ENCODE peak calls at places on chromosomes 2 and 18, in six cellular contexts. G is CD8-positive, alpha-beta memory T cell; J is GM06990; S is PC-9; I is fibroblast of lung; V is right cardiac atrium. E is an unnamed sample.

GRCh38 chr2:113178069-113178468 is 4.3 kb downstream of the PSD4 start:
- DNase-seq in G (no peak), J (no peak), S (no peak), I (no peak), V (no peak), E (no peak)

GRCh38 chr2:181904022-181904632 is 12.6 kb downstream of the ITPRID2 start:
- DNase-seq in G (no peak), J (peak; percentile 9), S (peak; percentile 15), I (peak; percentile 39), V (no peak), E (no peak)

GRCh38 chr2:120546077-120546864 is 189.4 kb upstream of the GLI2 start:
- DNase-seq in G (no peak), J (no peak), S (no peak), I (peak; percentile 98), V (peak; percentile 83), E (peak; percentile 64)

GRCh38 chr2:117786520-117786919 is 28.0 kb upstream of the DDX18 start:
- DNase-seq in G (no peak), J (no peak), S (no peak), I (no peak), V (no peak), E (no peak)

GRCh38 chr18:24014986-24015896 is 687 bp downstream of the TTC39C start:
- DNase-seq in G (peak; percentile 65), J (peak; percentile 63), S (peak; percentile 19), I (peak; percentile 66), V (peak; percentile 73), E (peak; percentile 80)

GRCh38 chr2:202104286-202104870 is 31.3 kb downstream of the KIAA2012 start:
- DNase-seq in G (no peak), J (peak; percentile 40), S (peak; percentile 39), I (peak; percentile 50), V (no peak), E (no peak)

GRCh38 chr18:67318651-67319050 is 197.9 kb downstream of the DSEL start:
- DNase-seq in G (no peak), J (no peak), S (no peak), I (peak; percentile 34), V (no peak), E (no peak)

GRCh38 chr2:226578373-226578772 is 221.2 kb downstream of the IRS1 start:
- DNase-seq in G (no peak), J (no peak), S (no peak), I (no peak), V (no peak), E (no peak)

GRCh38 chr2:36473230-36473629 is 117.7 kb downstream of the CRIM1 start:
- DNase-seq in G (no peak), J (no peak), S (no peak), I (no peak), V (no peak), E (no peak)

GRCh38 chr2:65339648-65340047 is 92.8 kb downstream of the SPRED2 start:
- DNase-seq in G (no peak), J (no peak), S (no peak), I (no peak), V (no peak), E (no peak)

GRCh38 chr2:38981061-38981669 is 91.5 kb downstream of the ARHGEF33 start:
- DNase-seq in G (no peak), J (no peak), S (no peak), I (no peak), V (no peak), E (no peak)

GRCh38 chr18:59419386-59419785 is 60.3 kb upstream of the LMAN1 start:
- DNase-seq in G (no peak), J (no peak), S (no peak), I (no peak), V (no peak), E (no peak)

GRCh38 chr2:127641846-127642510 is 4.0 kb upstream of the GPR17 start:
- DNase-seq in G (peak; percentile 65), J (no peak), S (no peak), I (no peak), V (peak; percentile 63), E (no peak)

GRCh38 chr2:124566518-124566970 is 541.5 kb downstream of the CNTNAP5 start:
- DNase-seq in G (no peak), J (no peak), S (no peak), I (no peak), V (no peak), E (no peak)

GRCh38 chr2:44769349-44770005 is 172.0 kb upstream of the SIX3 start:
- DNase-seq in G (no peak), J (no peak), S (no peak), I (no peak), V (no peak), E (no peak)

GRCh38 chr2:127857494-127857818 is 499 bp downstream of the POLR2D start:
- DNase-seq in G (no peak), J (no peak), S (peak; percentile 11), I (peak; percentile 13), V (no peak), E (no peak)

GRCh38 chr18:43115076-43116035 is at the start of gene RIT2:
- DNase-seq in G (no peak), J (no peak), S (no peak), I (peak; percentile 1), V (no peak), E (no peak)

GRCh38 chr2:34115076-34115475 is 516.0 kb upstream of the FAM98A start:
- DNase-seq in G (no peak), J (no peak), S (no peak), I (no peak), V (no peak), E (no peak)

GRCh38 chr2:206354129-206354528 is 79.7 kb downstream of the ZDBF2 start:
- DNase-seq in G (no peak), J (peak; percentile 48), S (no peak), I (no peak), V (no peak), E (no peak)

GRCh38 chr2:236342507-236342906 is 78.3 kb upstream of the ASB18 start:
- DNase-seq in G (no peak), J (no peak), S (no peak), I (no peak), V (no peak), E (no peak)

GRCh38 chr18:54217624-54218023 is 6.8 kb downstream of the MBD2 start:
- DNase-seq in G (no peak), J (no peak), S (no peak), I (no peak), V (no peak), E (no peak)

GRCh38 chr2:60556998-60557955 is 3.8 kb upstream of the BCL11A start:
- DNase-seq in G (no peak), J (no peak), S (no peak), I (no peak), V (no peak), E (no peak)
- H3K27me3 ChIP-seq in G (peaks cover 50% of the 10 kb centered on the region), J (no peaks in the 10 kb centered on the region), S (peaks cover 54% of the 10 kb centered on the region), I (peaks cover 22% of the 10 kb centered on the region), V (no peaks in the 10 kb centered on the region), E (peaks cover 78% of the 10 kb centered on the region)

DNA sequence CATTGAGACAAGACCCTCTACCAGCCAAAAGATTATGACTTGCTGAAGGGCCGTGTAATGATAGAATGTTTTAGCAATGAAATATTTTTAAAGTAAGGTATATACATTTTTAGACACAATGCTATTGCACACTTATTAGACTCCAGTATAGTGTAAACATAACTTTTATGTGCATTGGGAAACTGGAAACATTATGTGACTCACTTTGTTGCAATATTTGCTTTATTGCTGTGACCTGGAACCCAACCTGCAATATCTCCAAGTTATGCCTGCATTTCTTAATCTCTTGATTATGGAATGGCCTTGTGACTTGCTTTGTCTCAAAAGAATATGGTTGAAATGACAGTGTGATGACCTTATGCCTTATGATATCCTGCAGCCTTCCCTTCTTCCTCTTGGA is 502.0 kb downstream of the EPHA4 start:
- DNase-seq in G (no peak), J (no peak), S (no peak), I (no peak), V (no peak), E (no peak)
- H3K27me3 ChIP-seq in G (no peaks in the 10 kb centered on the region), J (no peaks in the 10 kb centered on the region), S (no peaks in the 10 kb centered on the region), I (no peaks in the 10 kb centered on the region), V (no peaks in the 10 kb centered on the region), E (no peaks in the 10 kb centered on the region)

DNA sequence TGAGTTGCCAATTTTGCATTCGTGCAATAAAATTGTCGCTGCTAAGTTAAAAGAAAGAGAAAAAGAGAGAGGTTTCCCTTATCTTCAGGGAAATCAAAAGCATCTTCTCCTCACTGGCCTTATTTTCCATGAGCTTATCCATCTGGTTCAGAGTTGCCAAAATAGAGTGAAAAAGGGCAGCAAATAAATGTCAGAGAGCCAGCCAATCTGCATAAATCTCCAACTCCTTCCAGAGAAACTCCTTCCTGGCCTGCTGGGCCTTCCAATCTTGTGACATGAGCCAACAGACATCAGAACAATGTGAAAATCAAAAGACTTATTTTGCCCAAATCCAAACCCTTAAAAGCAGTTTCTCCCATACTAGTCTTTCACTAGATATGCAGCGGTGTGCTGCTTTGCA is 28.4 kb downstream of the PAX3 start:
- DNase-seq in G (no peak), J (no peak), S (no peak), I (no peak), V (no peak), E (no peak)
- H3K27me3 ChIP-seq in G (no peaks in the 10 kb centered on the region), J (no peaks in the 10 kb centered on the region), S (peaks cover 96% of the 10 kb centered on the region), I (no peaks in the 10 kb centered on the region), V (no peaks in the 10 kb centered on the region), E (no peaks in the 10 kb centered on the region)

GRCh38 chr18:11751305-11752115 is 62.4 kb downstream of the GNAL start:
- DNase-seq in G (no peak), J (no peak), S (no peak), I (no peak), V (no peak), E (no peak)
- H3K27me3 ChIP-seq in G (no peaks in the 10 kb centered on the region), J (no peaks in the 10 kb centered on the region), S (no peaks in the 10 kb centered on the region), I (peaks cover 16% of the 10 kb centered on the region), V (no peaks in the 10 kb centered on the region), E (peaks cover 22% of the 10 kb centered on the region)

GRCh38 chr2:218875692-218876246 is 4.9 kb upstream of the WNT10A start:
- DNase-seq in G (no peak), J (no peak), S (no peak), I (no peak), V (no peak), E (peak; percentile 10)

GRCh38 chr2:218877891-218878290 is 2.8 kb upstream of the WNT10A start:
- DNase-seq in G (peak; percentile 25), J (no peak), S (no peak), I (no peak), V (peak; percentile 43), E (no peak)

GRCh38 chr2:218878486-218878885 is 2.2 kb upstream of the WNT10A start:
- DNase-seq in G (peak; percentile 41), J (no peak), S (no peak), I (no peak), V (peak; percentile 8), E (no peak)

GRCh38 chr2:218877331-218877730 is 3.3 kb upstream of the WNT10A start:
- DNase-seq in G (peak; percentile 41), J (no peak), S (no peak), I (no peak), V (no peak), E (no peak)

GRCh38 chr2:218876562-218877219 is 4.0 kb upstream of the WNT10A start:
- DNase-seq in G (peak; percentile 81), J (no peak), S (peak; percentile 77), I (peak; percentile 37), V (peak; percentile 61), E (peak; percentile 52)
- H3K27me3 ChIP-seq in G (peaks cover 19% of the 10 kb centered on the region), J (no peaks in the 10 kb centered on the region), S (no peaks in the 10 kb centered on the region), I (peaks cover 53% of the 10 kb centered on the region), V (no peaks in the 10 kb centered on the region), E (peaks cover 48% of the 10 kb centered on the region)

E was measured in heart left ventricle.